ENCODE peak calls at places on chromosomes 16 and 17, in six cellular contexts. One of them, this sample, is unnamed.

GRCh38 chr16:67936124-67936875 is at the start of gene PSMB10:
- DNase-seq in mammary epithelial cell: peak; percentile 36
- DNase-seq in tibial nerve: peak; percentile 27
- DNase-seq in choroid plexus epithelial cell: peak; percentile 83
- DNase-seq in BE2C: peak; percentile 40
- DNase-seq in tibial artery: peak; percentile 51
- DNase-seq in this sample: peak; percentile 80

GRCh38 chr17:41793749-41794602 is 7.5 kb upstream of the JUP start:
- DNase-seq in mammary epithelial cell: no peak
- DNase-seq in tibial nerve: no peak
- DNase-seq in tibial artery: no peak
- DNase-seq in BE2C: no peak
- DNase-seq in choroid plexus epithelial cell: peak; percentile 62
- DNase-seq in this sample: no peak

GRCh38 chr17:44344939-44345496 is at the start of gene GRN:
- DNase-seq in BE2C: peak; percentile 96
- DNase-seq in mammary epithelial cell: peak; percentile 98
- DNase-seq in choroid plexus epithelial cell: peak; percentile 99
- DNase-seq in tibial artery: peak; percentile 98
- DNase-seq in tibial nerve: peak; percentile 99
- DNase-seq in this sample: peak; percentile 98

GRCh38 chr17:54785643-54786258 is 114.9 kb upstream of the TOM1L1 start:
- DNase-seq in tibial artery: no peak
- DNase-seq in tibial nerve: no peak
- DNase-seq in mammary epithelial cell: no peak
- DNase-seq in BE2C: peak; percentile 8
- DNase-seq in choroid plexus epithelial cell: no peak
- DNase-seq in this sample: no peak

GRCh38 chr16:12231666-12232065 is 255.1 kb downstream of the SNX29 start:
- DNase-seq in choroid plexus epithelial cell: peak; percentile 39
- DNase-seq in mammary epithelial cell: peak; percentile 37
- DNase-seq in BE2C: no peak
- DNase-seq in tibial artery: no peak
- DNase-seq in tibial nerve: no peak
- DNase-seq in this sample: peak; percentile 76

GRCh38 chr16:22075043-22075757 is 17.1 kb upstream of the VWA3A start:
- DNase-seq in tibial nerve: no peak
- DNase-seq in choroid plexus epithelial cell: peak; percentile 48
- DNase-seq in tibial artery: no peak
- DNase-seq in mammary epithelial cell: peak; percentile 39
- DNase-seq in BE2C: no peak
- DNase-seq in this sample: peak; percentile 46

GRCh38 chr16:19066988-19067348 is 446 bp upstream of the COQ7 start:
- DNase-seq in choroid plexus epithelial cell: no peak
- DNase-seq in mammary epithelial cell: no peak
- DNase-seq in tibial nerve: no peak
- DNase-seq in BE2C: no peak
- DNase-seq in tibial artery: no peak
- DNase-seq in this sample: no peak

GRCh38 chr17:8965394-8966168 is at the start of gene PIK3R5:
- DNase-seq in tibial nerve: no peak
- DNase-seq in BE2C: no peak
- DNase-seq in tibial artery: peak; percentile 45
- DNase-seq in mammary epithelial cell: peak; percentile 39
- DNase-seq in choroid plexus epithelial cell: no peak
- DNase-seq in this sample: no peak

GRCh38 chr16:50121721-50122445 is 31.2 kb upstream of the TENT4B start:
- DNase-seq in BE2C: no peak
- DNase-seq in mammary epithelial cell: no peak
- DNase-seq in choroid plexus epithelial cell: no peak
- DNase-seq in tibial artery: no peak
- DNase-seq in tibial nerve: no peak
- DNase-seq in this sample: no peak

GRCh38 chr17:4375039-4375748 is 8.7 kb upstream of the UBE2G1 start:
- DNase-seq in choroid plexus epithelial cell: no peak
- DNase-seq in tibial artery: no peak
- DNase-seq in mammary epithelial cell: no peak
- DNase-seq in BE2C: no peak
- DNase-seq in tibial nerve: no peak
- DNase-seq in this sample: no peak

GRCh38 chr16:89079434-89079833 is 14.2 kb upstream of the ACSF3 start:
- DNase-seq in mammary epithelial cell: no peak
- DNase-seq in BE2C: no peak
- DNase-seq in tibial artery: no peak
- DNase-seq in tibial nerve: no peak
- DNase-seq in choroid plexus epithelial cell: no peak
- DNase-seq in this sample: no peak

GRCh38 chr17:31674717-31675349 is 184.2 kb downstream of the COPRS start:
- DNase-seq in choroid plexus epithelial cell: peak; percentile 71
- DNase-seq in tibial nerve: no peak
- DNase-seq in BE2C: no peak
- DNase-seq in mammary epithelial cell: peak; percentile 91
- DNase-seq in tibial artery: no peak
- DNase-seq in this sample: peak; percentile 81

GRCh38 chr17:81794509-81794908 is 9.4 kb upstream of the GCGR start:
- DNase-seq in tibial artery: no peak
- DNase-seq in BE2C: no peak
- DNase-seq in tibial nerve: no peak
- DNase-seq in mammary epithelial cell: no peak
- DNase-seq in choroid plexus epithelial cell: peak; percentile 31
- DNase-seq in this sample: peak; percentile 65

GRCh38 chr16:58198022-58198683 is at the start of gene CSNK2A2:
- DNase-seq in tibial nerve: peak; percentile 28
- DNase-seq in BE2C: peak; percentile 86
- DNase-seq in choroid plexus epithelial cell: peak; percentile 64
- DNase-seq in tibial artery: peak; percentile 41
- DNase-seq in mammary epithelial cell: peak; percentile 59
- DNase-seq in this sample: peak; percentile 52

GRCh38 chr17:80942360-80943345 is 49.0 kb upstream of the CHMP6 start:
- DNase-seq in mammary epithelial cell: no peak
- DNase-seq in tibial nerve: peak; percentile 96
- DNase-seq in choroid plexus epithelial cell: peak; percentile 86
- DNase-seq in BE2C: peak; percentile 24
- DNase-seq in tibial artery: peak; percentile 97
- DNase-seq in this sample: peak; percentile 71

GRCh38 chr17:51703364-51704341 is 443.3 kb downstream of the UTP18 start:
- DNase-seq in BE2C: no peak
- DNase-seq in mammary epithelial cell: peak; percentile 77
- DNase-seq in choroid plexus epithelial cell: no peak
- DNase-seq in tibial artery: peak; percentile 77
- DNase-seq in tibial nerve: peak; percentile 62
- DNase-seq in this sample: peak; percentile 0

GRCh38 chr16:88384222-88385111 is 1.7 kb downstream of the ZNF469 start:
- DNase-seq in choroid plexus epithelial cell: no peak
- DNase-seq in mammary epithelial cell: no peak
- DNase-seq in tibial nerve: no peak
- DNase-seq in BE2C: peak; percentile 4
- DNase-seq in tibial artery: no peak
- DNase-seq in this sample: peak; percentile 12

GRCh38 chr17:80811181-80812105 is 180.2 kb upstream of the CHMP6 start:
- DNase-seq in mammary epithelial cell: no peak
- DNase-seq in BE2C: no peak
- DNase-seq in tibial nerve: no peak
- DNase-seq in choroid plexus epithelial cell: no peak
- DNase-seq in tibial artery: peak; percentile 13
- DNase-seq in this sample: no peak

GRCh38 chr17:66964930-66965800 is 658 bp downstream of the CACNG4 start:
- DNase-seq in mammary epithelial cell: no peak
- DNase-seq in tibial nerve: no peak
- DNase-seq in BE2C: peak; percentile 86
- DNase-seq in choroid plexus epithelial cell: no peak
- DNase-seq in tibial artery: no peak
- DNase-seq in this sample: no peak

GRCh38 chr17:66968916-66969315 is 4.4 kb downstream of the CACNG4 start:
- DNase-seq in choroid plexus epithelial cell: no peak
- DNase-seq in tibial nerve: no peak
- DNase-seq in BE2C: no peak
- DNase-seq in tibial artery: no peak
- DNase-seq in mammary epithelial cell: no peak
- DNase-seq in this sample: no peak

GRCh38 chr17:66965801-66966528 is 1.5 kb downstream of the CACNG4 start:
- DNase-seq in choroid plexus epithelial cell: no peak
- DNase-seq in mammary epithelial cell: no peak
- DNase-seq in BE2C: no peak
- DNase-seq in tibial nerve: no peak
- DNase-seq in tibial artery: no peak
- DNase-seq in this sample: no peak

GRCh38 chr17:66967867-66968543 is 3.5 kb downstream of the CACNG4 start:
- DNase-seq in tibial artery: no peak
- DNase-seq in mammary epithelial cell: no peak
- DNase-seq in tibial nerve: no peak
- DNase-seq in BE2C: no peak
- DNase-seq in choroid plexus epithelial cell: no peak
- DNase-seq in this sample: no peak

DNA sequence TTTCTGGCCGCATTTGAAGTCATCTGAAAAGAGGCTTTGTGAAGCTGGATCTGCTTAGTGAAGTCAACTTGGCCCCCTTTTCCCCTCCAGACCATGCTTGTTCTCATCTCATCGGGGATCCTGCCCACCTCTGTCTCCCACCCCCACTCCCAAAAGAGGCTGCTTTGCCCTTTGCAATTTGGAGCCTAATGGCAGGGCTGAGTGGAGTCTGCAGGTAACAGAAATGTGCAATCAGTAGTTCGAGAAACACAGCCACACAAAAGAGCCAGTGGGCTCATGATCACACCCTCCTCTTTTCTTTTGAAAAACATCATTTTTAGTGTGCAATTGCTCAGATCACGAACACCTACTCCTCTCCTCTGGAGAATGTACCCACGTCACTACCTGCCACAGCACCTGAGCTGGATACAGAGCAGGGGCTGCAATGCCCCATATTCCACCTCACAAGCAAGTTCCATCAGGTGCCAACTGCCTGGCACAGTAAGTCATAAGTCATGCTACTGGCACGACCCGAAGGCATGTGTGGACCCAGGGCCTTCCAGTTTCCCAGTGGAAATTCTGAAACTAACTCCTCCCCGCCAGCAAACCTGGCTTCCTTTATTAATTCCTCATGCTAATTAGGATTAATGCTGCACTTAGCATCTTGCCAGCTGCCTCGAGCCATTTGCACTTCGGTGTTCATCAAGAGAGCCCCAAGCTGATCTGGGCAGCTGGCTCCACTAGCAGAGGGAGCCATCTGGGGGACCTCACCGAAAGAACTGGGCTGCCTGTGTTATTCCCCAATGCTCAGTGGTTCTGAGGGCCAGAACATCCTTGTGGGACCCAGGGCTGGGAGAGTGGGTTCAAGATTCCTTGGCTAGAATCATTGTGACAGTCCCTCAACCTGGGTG is 2.3 kb downstream of the CACNG4 start:
- DNase-seq in choroid plexus epithelial cell: no peak
- DNase-seq in BE2C: no peak
- DNase-seq in mammary epithelial cell: no peak
- DNase-seq in tibial nerve: no peak
- DNase-seq in tibial artery: no peak
- DNase-seq in this sample: no peak
- H3K4me3 ChIP-seq in choroid plexus epithelial cell: no peak overlapping the region
- H3K4me3 ChIP-seq in BE2C: peak overlapping the region; percentile 80
- H3K4me3 ChIP-seq in mammary epithelial cell: no peak overlapping the region
- H3K4me3 ChIP-seq in tibial nerve: no peak overlapping the region
- H3K4me3 ChIP-seq in tibial artery: no peak overlapping the region
- H3K4me3 ChIP-seq in this sample: no peak overlapping the region

GRCh38 chr16:2871926-2872325 is 11.1 kb upstream of the FLYWCH2 start:
- DNase-seq in tibial artery: no peak
- DNase-seq in mammary epithelial cell: no peak
- DNase-seq in choroid plexus epithelial cell: no peak
- DNase-seq in BE2C: no peak
- DNase-seq in tibial nerve: no peak
- DNase-seq in this sample: no peak
- TF ChIP-seq CTCF in tibial artery: no peak
- TF ChIP-seq CTCF in mammary epithelial cell: no peak
- TF ChIP-seq CTCF in choroid plexus epithelial cell: no peak
- TF ChIP-seq CTCF in BE2C: no peak
- TF ChIP-seq CTCF in tibial nerve: no peak
- TF ChIP-seq CTCF in this sample: no peak

GRCh38 chr16:3189869-3190268 is 1.9 kb downstream of the OR1F1 start:
- DNase-seq in BE2C: no peak
- DNase-seq in mammary epithelial cell: no peak
- DNase-seq in tibial artery: no peak
- DNase-seq in tibial nerve: no peak
- DNase-seq in choroid plexus epithelial cell: no peak
- DNase-seq in this sample: no peak

GRCh38 chr16:3188675-3188924 is 596 bp downstream of the OR1F1 start:
- DNase-seq in mammary epithelial cell: no peak
- DNase-seq in tibial artery: no peak
- DNase-seq in BE2C: no peak
- DNase-seq in tibial nerve: no peak
- DNase-seq in choroid plexus epithelial cell: no peak
- DNase-seq in this sample: no peak

GRCh38 chr16:3188925-3189825 is 1.2 kb downstream of the OR1F1 start:
- DNase-seq in mammary epithelial cell: peak; percentile 76
- DNase-seq in choroid plexus epithelial cell: peak; percentile 58
- DNase-seq in tibial nerve: no peak
- DNase-seq in BE2C: peak; percentile 79
- DNase-seq in tibial artery: no peak
- DNase-seq in this sample: no peak

GRCh38 chr16:3192476-3193019 is 4.5 kb downstream of the OR1F1 start:
- DNase-seq in tibial nerve: no peak
- DNase-seq in choroid plexus epithelial cell: no peak
- DNase-seq in tibial artery: no peak
- DNase-seq in mammary epithelial cell: no peak
- DNase-seq in BE2C: no peak
- DNase-seq in this sample: no peak

DNA sequence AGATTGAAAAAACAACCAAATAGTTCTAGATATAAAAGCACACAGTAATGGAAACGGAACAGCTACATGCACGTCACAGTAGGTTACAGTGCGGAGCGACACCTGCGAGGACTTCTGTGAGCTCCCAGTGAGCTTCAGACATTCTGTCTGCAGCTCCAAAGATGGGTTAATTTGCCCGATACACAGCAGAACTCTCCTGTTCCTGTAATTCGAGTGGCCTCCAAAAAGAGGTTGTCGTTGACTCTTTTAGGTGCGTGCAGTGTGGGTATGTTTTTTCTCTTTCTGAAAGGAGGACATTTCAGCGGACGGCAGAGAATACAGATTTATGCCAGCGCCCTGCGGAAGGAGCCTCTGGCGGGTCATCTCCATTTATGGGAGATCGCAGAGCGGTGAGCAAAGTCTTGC is 2.9 kb downstream of the OR1F1 start:
- DNase-seq in tibial nerve: no peak
- DNase-seq in choroid plexus epithelial cell: no peak
- DNase-seq in mammary epithelial cell: no peak
- DNase-seq in tibial artery: no peak
- DNase-seq in BE2C: no peak
- DNase-seq in this sample: no peak
- H3K4me3 ChIP-seq in tibial nerve: no peak overlapping the region
- H3K4me3 ChIP-seq in choroid plexus epithelial cell: no peak overlapping the region
- H3K4me3 ChIP-seq in mammary epithelial cell: peak overlapping the region; percentile 35
- H3K4me3 ChIP-seq in tibial artery: no peak overlapping the region
- H3K4me3 ChIP-seq in BE2C: peak overlapping the region; percentile 92
- H3K4me3 ChIP-seq in this sample: no peak overlapping the region

DNA sequence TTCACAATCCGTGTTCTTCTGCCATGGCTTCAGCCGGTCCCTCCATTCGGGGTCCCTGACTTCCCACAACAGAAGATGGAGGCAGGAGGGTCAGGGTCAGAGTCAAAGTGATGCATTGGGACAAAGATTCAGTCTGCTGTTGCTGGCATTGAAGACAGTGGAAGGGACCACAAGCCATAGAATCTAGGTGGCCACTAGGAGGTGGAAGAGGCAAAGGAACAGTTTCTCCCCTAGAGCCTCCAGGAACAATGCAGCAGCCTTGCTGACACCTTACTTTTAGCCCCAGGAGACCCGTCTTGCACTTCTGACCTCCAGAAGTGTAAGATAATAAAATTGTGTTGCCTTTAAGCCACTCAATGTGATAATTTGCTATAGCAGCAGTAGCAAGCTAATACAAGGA is 55.9 kb downstream of the MFSD11 start:
- DNase-seq in tibial artery: no peak
- DNase-seq in tibial nerve: no peak
- DNase-seq in mammary epithelial cell: peak; percentile 29
- DNase-seq in choroid plexus epithelial cell: peak; percentile 53
- DNase-seq in BE2C: peak; percentile 59
- DNase-seq in this sample: peak; percentile 67
- TF ChIP-seq CTCF in tibial artery: no peak
- TF ChIP-seq CTCF in tibial nerve: no peak
- TF ChIP-seq CTCF in mammary epithelial cell: peak; percentile 64
- TF ChIP-seq CTCF in choroid plexus epithelial cell: peak; percentile 71
- TF ChIP-seq CTCF in BE2C: peak; percentile 84
- TF ChIP-seq CTCF in this sample: peak; percentile 56

This sample was measured in foreskin fibroblast.